ENCODE peak calls at places on chromosome 9, in four cellular contexts. One of them, this sample, is unnamed.

GRCh38 chr9:97615439-97616072 is 17.6 kb downstream of the TSTD2 start:
- DNase-seq in cardiac muscle cell: peak; percentile 76
- DNase-seq in right lobe of liver: no peak
- DNase-seq in PC-3: peak; percentile 72
- DNase-seq in this sample: peak; percentile 51

GRCh38 chr9:113176748-113177147 is 25.9 kb downstream of the SLC31A2 start:
- DNase-seq in cardiac muscle cell: no peak
- DNase-seq in PC-3: no peak
- DNase-seq in right lobe of liver: no peak
- DNase-seq in this sample: no peak

GRCh38 chr9:113296796-113297558 is 6.2 kb downstream of the RNF183 start:
- DNase-seq in cardiac muscle cell: no peak
- DNase-seq in right lobe of liver: no peak
- DNase-seq in PC-3: no peak
- DNase-seq in this sample: no peak

GRCh38 chr9:101028346-101029299 is at the start of gene PLPPR1:
- DNase-seq in cardiac muscle cell: peak; percentile 89
- DNase-seq in right lobe of liver: peak; percentile 93
- DNase-seq in PC-3: no peak
- DNase-seq in this sample: no peak

GRCh38 chr9:95025213-95026170 is 292.0 kb downstream of the FANCC start:
- DNase-seq in right lobe of liver: peak; percentile 84
- DNase-seq in PC-3: no peak
- DNase-seq in cardiac muscle cell: peak; percentile 11
- DNase-seq in this sample: peak; percentile 36

GRCh38 chr9:128341435-128341849 is 1.1 kb downstream of the SLC27A4 start:
- DNase-seq in PC-3: peak; percentile 78
- DNase-seq in cardiac muscle cell: peak; percentile 78
- DNase-seq in right lobe of liver: no peak
- DNase-seq in this sample: peak; percentile 65

GRCh38 chr9:135137398-135137832 is 49.9 kb downstream of the OLFM1 start:
- DNase-seq in right lobe of liver: no peak
- DNase-seq in cardiac muscle cell: peak; percentile 58
- DNase-seq in PC-3: no peak
- DNase-seq in this sample: no peak

GRCh38 chr9:89448381-89448780 is 49.5 kb downstream of the SEMA4D start:
- DNase-seq in cardiac muscle cell: no peak
- DNase-seq in right lobe of liver: no peak
- DNase-seq in PC-3: no peak
- DNase-seq in this sample: no peak

GRCh38 chr9:133377721-133378216 is 1.6 kb downstream of the STKLD1 start:
- DNase-seq in cardiac muscle cell: no peak
- DNase-seq in right lobe of liver: no peak
- DNase-seq in PC-3: peak; percentile 27
- DNase-seq in this sample: no peak

GRCh38 chr9:14361074-14361473 is 47.1 kb upstream of the NFIB start:
- DNase-seq in cardiac muscle cell: no peak
- DNase-seq in PC-3: peak; percentile 11
- DNase-seq in right lobe of liver: no peak
- DNase-seq in this sample: no peak
- H3K4me3 ChIP-seq in cardiac muscle cell: no peak overlapping the region
- H3K4me3 ChIP-seq in PC-3: no peak overlapping the region
- H3K4me3 ChIP-seq in right lobe of liver: no peak overlapping the region
- H3K4me3 ChIP-seq in this sample: no peak overlapping the region

DNA sequence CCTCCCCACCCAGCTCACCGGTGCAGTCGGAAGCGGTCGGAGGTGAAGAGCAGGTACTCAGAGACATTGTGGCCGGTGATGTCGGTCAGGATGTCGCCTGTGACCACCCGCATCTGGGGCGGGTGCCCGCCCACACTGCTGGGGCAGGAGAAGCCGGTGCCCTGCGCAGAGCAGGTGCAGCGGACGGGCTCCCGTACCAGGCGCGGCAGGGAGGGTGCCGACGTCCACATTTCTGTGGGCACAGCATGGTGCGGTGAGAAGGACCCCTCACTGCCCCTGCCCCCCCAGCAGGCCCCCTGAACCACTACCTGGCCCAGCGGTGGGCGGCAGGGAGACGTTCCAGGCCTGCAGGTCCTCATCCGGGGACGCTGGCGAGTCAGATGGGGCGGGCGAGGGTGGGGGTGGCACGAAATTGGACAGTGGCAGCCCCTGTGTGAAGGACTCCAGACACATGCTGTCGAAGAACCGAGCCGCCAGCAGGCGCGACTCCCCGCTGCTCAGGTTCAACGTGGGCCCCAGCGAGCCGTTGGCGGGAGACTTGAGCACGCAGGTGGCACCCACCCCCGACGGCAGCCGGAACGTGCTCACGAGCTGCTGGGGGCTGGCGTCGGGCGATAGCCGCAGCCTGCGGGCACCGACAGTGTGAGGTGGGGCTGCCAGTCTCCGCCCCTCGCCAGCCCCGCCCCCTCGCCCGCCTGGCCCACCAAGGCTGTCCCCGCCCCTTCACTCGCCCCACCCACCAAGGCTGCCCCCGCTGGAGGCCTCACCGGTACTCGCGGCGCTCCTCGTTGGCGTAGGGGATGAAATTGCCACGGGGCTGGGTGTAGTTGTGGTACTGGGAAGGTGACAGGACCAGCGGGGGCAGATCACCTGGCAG is 15.1 kb downstream of the ABCA2 start:
- DNase-seq in right lobe of liver: no peak
- DNase-seq in PC-3: no peak
- DNase-seq in cardiac muscle cell: no peak
- DNase-seq in this sample: no peak
- TF ChIP-seq CTCF in right lobe of liver: no peak
- TF ChIP-seq CTCF in PC-3: no peak
- TF ChIP-seq CTCF in cardiac muscle cell: no peak
- TF ChIP-seq CTCF in this sample: no peak

GRCh38 chr9:126488310-126488709 is 125.4 kb upstream of the LMX1B start:
- DNase-seq in right lobe of liver: no peak
- DNase-seq in PC-3: no peak
- DNase-seq in cardiac muscle cell: no peak
- DNase-seq in this sample: no peak
- H3K27ac ChIP-seq in right lobe of liver: no peak overlapping the region
- H3K27ac ChIP-seq in PC-3: no peak overlapping the region
- H3K27ac ChIP-seq in cardiac muscle cell: no peak overlapping the region
- H3K27ac ChIP-seq in this sample: no peak overlapping the region

GRCh38 chr9:129687391-129687790 is 21.9 kb downstream of the PRRX2 start:
- DNase-seq in cardiac muscle cell: no peak
- DNase-seq in right lobe of liver: no peak
- DNase-seq in PC-3: peak; percentile 78
- DNase-seq in this sample: no peak

GRCh38 chr9:129686736-129687135 is 21.3 kb downstream of the PRRX2 start:
- DNase-seq in right lobe of liver: no peak
- DNase-seq in PC-3: no peak
- DNase-seq in cardiac muscle cell: no peak
- DNase-seq in this sample: no peak

GRCh38 chr9:129688285-129689043 is 23.0 kb downstream of the PRRX2 start:
- DNase-seq in right lobe of liver: no peak
- DNase-seq in cardiac muscle cell: no peak
- DNase-seq in PC-3: no peak
- DNase-seq in this sample: no peak

GRCh38 chr9:129685220-129685932 is 19.9 kb downstream of the PRRX2 start:
- DNase-seq in PC-3: peak; percentile 92
- DNase-seq in right lobe of liver: no peak
- DNase-seq in cardiac muscle cell: no peak
- DNase-seq in this sample: no peak

DNA sequence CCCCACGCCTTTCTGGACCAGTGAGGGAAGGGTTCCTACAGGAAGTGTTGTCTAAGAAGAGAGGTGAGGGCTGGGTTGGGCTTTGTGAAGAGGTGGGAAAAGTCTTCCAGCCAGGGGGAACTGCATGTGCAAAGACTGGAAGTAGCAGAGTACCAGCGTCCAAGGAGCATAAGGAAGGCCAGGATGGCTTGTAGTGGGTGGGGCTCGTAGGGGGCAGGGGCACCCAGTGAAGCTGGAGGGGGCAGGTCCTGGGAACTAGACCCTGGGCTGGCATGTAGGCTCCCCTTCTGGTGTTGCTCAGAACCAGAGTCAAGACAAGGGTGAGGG is 20.4 kb downstream of the PRRX2 start:
- DNase-seq in right lobe of liver: no peak
- DNase-seq in cardiac muscle cell: no peak
- DNase-seq in PC-3: no peak
- DNase-seq in this sample: no peak
- H3K4me3 ChIP-seq in right lobe of liver: no peak overlapping the region
- H3K4me3 ChIP-seq in cardiac muscle cell: no peak overlapping the region
- H3K4me3 ChIP-seq in PC-3: no peak overlapping the region
- H3K4me3 ChIP-seq in this sample: no peak overlapping the region

DNA sequence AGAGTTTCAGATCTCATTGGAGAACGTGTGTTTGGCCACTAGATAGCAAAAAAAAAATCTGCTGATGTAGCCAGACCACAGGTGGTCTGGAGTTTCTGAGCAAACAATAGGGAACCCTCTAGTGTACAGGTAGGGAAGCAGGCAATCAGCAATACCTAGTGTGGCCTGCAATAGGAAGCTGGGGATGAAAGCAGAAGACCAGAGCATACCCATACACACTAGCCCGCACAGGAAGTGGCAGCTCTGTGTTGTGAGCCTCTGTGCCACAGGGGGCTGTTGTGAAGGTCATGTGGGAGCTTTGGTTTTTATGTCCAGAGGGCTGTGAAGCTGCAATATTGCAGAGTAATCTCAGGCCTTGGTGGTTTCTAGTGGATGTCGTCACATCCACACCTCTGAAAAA is 81.2 kb downstream of the MTAP start:
- DNase-seq in cardiac muscle cell: no peak
- DNase-seq in right lobe of liver: no peak
- DNase-seq in PC-3: no peak
- DNase-seq in this sample: no peak
- TF ChIP-seq CTCF in cardiac muscle cell: no peak
- TF ChIP-seq CTCF in right lobe of liver: no peak
- TF ChIP-seq CTCF in PC-3: no peak
- TF ChIP-seq CTCF in this sample: no peak

GRCh38 chr9:91716239-91716638 is 233.8 kb downstream of the ROR2 start:
- DNase-seq in PC-3: no peak
- DNase-seq in cardiac muscle cell: no peak
- DNase-seq in right lobe of liver: no peak
- DNase-seq in this sample: no peak

GRCh38 chr9:91714874-91715615 is 235.0 kb downstream of the ROR2 start:
- DNase-seq in cardiac muscle cell: no peak
- DNase-seq in right lobe of liver: no peak
- DNase-seq in PC-3: no peak
- DNase-seq in this sample: no peak

GRCh38 chr9:91711755-91712591 is 238.1 kb downstream of the ROR2 start:
- DNase-seq in PC-3: peak; percentile 19
- DNase-seq in cardiac muscle cell: no peak
- DNase-seq in right lobe of liver: no peak
- DNase-seq in this sample: no peak

GRCh38 chr9:91712811-91713210 is 237.2 kb downstream of the ROR2 start:
- DNase-seq in right lobe of liver: no peak
- DNase-seq in cardiac muscle cell: no peak
- DNase-seq in PC-3: no peak
- DNase-seq in this sample: no peak

GRCh38 chr9:91714020-91714721 is 235.9 kb downstream of the ROR2 start:
- DNase-seq in cardiac muscle cell: peak; percentile 52
- DNase-seq in PC-3: peak; percentile 44
- DNase-seq in right lobe of liver: no peak
- DNase-seq in this sample: no peak
- H3K27ac ChIP-seq in cardiac muscle cell: no peak overlapping the region
- H3K27ac ChIP-seq in PC-3: no peak overlapping the region
- H3K27ac ChIP-seq in right lobe of liver: no peak overlapping the region
- H3K27ac ChIP-seq in this sample: no peak overlapping the region

GRCh38 chr9:13445123-13445522 is 165.6 kb upstream of the MPDZ start:
- DNase-seq in right lobe of liver: no peak
- DNase-seq in PC-3: no peak
- DNase-seq in cardiac muscle cell: no peak
- DNase-seq in this sample: no peak
- H3K4me3 ChIP-seq in right lobe of liver: no peak overlapping the region
- H3K4me3 ChIP-seq in PC-3: no peak overlapping the region
- H3K4me3 ChIP-seq in cardiac muscle cell: no peak overlapping the region
- H3K4me3 ChIP-seq in this sample: no peak overlapping the region

DNA sequence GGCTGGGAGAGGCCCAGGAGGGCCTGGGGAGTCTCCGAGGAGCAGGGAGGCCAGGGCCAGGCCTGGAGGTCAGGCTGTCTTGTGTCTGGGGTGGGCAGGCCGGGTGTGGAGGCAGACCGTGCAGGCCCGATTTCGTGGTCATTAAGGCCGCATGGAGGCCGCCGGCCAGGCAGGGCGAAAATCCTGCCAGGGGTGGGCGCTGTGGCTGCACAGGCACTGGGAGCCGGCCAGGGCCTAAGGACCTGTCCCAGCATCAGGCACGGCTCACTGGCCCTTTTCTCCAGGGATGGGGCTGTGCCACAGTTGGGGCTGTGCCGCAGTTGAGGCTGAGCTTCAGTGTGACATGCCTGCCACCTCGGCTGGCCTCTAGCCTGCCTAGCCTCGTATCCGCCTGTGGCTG is 35.9 kb downstream of the ASS1 start:
- DNase-seq in cardiac muscle cell: peak; percentile 52
- DNase-seq in right lobe of liver: peak; percentile 59
- DNase-seq in PC-3: no peak
- DNase-seq in this sample: no peak
- TF ChIP-seq CTCF in cardiac muscle cell: peak; percentile 16
- TF ChIP-seq CTCF in right lobe of liver: no peak
- TF ChIP-seq CTCF in PC-3: peak; percentile 32
- TF ChIP-seq CTCF in this sample: no peak

GRCh38 chr9:118871531-118871930 is 497.7 kb downstream of the BRINP1 start:
- DNase-seq in cardiac muscle cell: no peak
- DNase-seq in right lobe of liver: no peak
- DNase-seq in PC-3: no peak
- DNase-seq in this sample: no peak
- H3K27ac ChIP-seq in cardiac muscle cell: no peak overlapping the region
- H3K27ac ChIP-seq in right lobe of liver: no peak overlapping the region
- H3K27ac ChIP-seq in PC-3: no peak overlapping the region
- H3K27ac ChIP-seq in this sample: no peak overlapping the region

This sample was measured in tibial nerve.